ENCODE peak calls at places on chromosome 9, in six cellular contexts. One of them, this sample, is unnamed.

GRCh38 chr9:99433555-99433954 is 211.5 kb downstream of the SEC61B start:
- DNase-seq in fibroblast of mammary gland: peak; percentile 88
- DNase-seq in choroid plexus epithelial cell: peak; percentile 65
- DNase-seq in PC-3: peak; percentile 82
- DNase-seq in CD4-positive, alpha-beta T cell: no peak
- DNase-seq in stomach: no peak
- DNase-seq in this sample: no peak

GRCh38 chr9:77588319-77588937 is 59.7 kb downstream of the GNA14 start:
- DNase-seq in stomach: no peak
- DNase-seq in CD4-positive, alpha-beta T cell: no peak
- DNase-seq in fibroblast of mammary gland: peak; percentile 94
- DNase-seq in PC-3: peak; percentile 88
- DNase-seq in choroid plexus epithelial cell: peak; percentile 69
- DNase-seq in this sample: no peak

GRCh38 chr9:84781431-84781830 is 111.9 kb downstream of the NTRK2 start:
- DNase-seq in stomach: no peak
- DNase-seq in PC-3: peak; percentile 31
- DNase-seq in CD4-positive, alpha-beta T cell: no peak
- DNase-seq in fibroblast of mammary gland: peak; percentile 2
- DNase-seq in choroid plexus epithelial cell: peak; percentile 14
- DNase-seq in this sample: no peak

GRCh38 chr9:5305741-5306140 is 1.2 kb upstream of the RLN2 start:
- DNase-seq in CD4-positive, alpha-beta T cell: no peak
- DNase-seq in PC-3: no peak
- DNase-seq in stomach: no peak
- DNase-seq in fibroblast of mammary gland: no peak
- DNase-seq in choroid plexus epithelial cell: no peak
- DNase-seq in this sample: no peak

GRCh38 chr9:4740373-4740622 is 704 bp downstream of the AK3 start:
- DNase-seq in CD4-positive, alpha-beta T cell: no peak
- DNase-seq in fibroblast of mammary gland: peak; percentile 39
- DNase-seq in stomach: no peak
- DNase-seq in choroid plexus epithelial cell: peak; percentile 26
- DNase-seq in PC-3: peak; percentile 27
- DNase-seq in this sample: no peak

GRCh38 chr9:113614843-113615648 is 151.5 kb downstream of the RGS3 start:
- DNase-seq in fibroblast of mammary gland: peak; percentile 80
- DNase-seq in CD4-positive, alpha-beta T cell: no peak
- DNase-seq in stomach: no peak
- DNase-seq in PC-3: no peak
- DNase-seq in choroid plexus epithelial cell: peak; percentile 80
- DNase-seq in this sample: no peak

GRCh38 chr9:94159069-94159915 is 75.0 kb downstream of the PTPDC1 start:
- DNase-seq in CD4-positive, alpha-beta T cell: no peak
- DNase-seq in fibroblast of mammary gland: peak; percentile 59
- DNase-seq in PC-3: no peak
- DNase-seq in choroid plexus epithelial cell: peak; percentile 70
- DNase-seq in stomach: no peak
- DNase-seq in this sample: no peak

GRCh38 chr9:97696025-97696822 is 916 bp downstream of the XPA start:
- DNase-seq in PC-3: no peak
- DNase-seq in fibroblast of mammary gland: peak; percentile 27
- DNase-seq in stomach: no peak
- DNase-seq in CD4-positive, alpha-beta T cell: no peak
- DNase-seq in choroid plexus epithelial cell: peak; percentile 51
- DNase-seq in this sample: no peak

GRCh38 chr9:82524407-82524806 is 535.8 kb downstream of the SPATA31D1 start:
- DNase-seq in CD4-positive, alpha-beta T cell: no peak
- DNase-seq in fibroblast of mammary gland: no peak
- DNase-seq in PC-3: no peak
- DNase-seq in stomach: no peak
- DNase-seq in choroid plexus epithelial cell: no peak
- DNase-seq in this sample: no peak

GRCh38 chr9:136355616-136356557 is 7.7 kb downstream of the DNLZ start:
- DNase-seq in choroid plexus epithelial cell: no peak
- DNase-seq in stomach: no peak
- DNase-seq in CD4-positive, alpha-beta T cell: no peak
- DNase-seq in fibroblast of mammary gland: no peak
- DNase-seq in PC-3: no peak
- DNase-seq in this sample: no peak

GRCh38 chr9:31334837-31335528 is 1049.5 kb upstream of the ACO1 start:
- DNase-seq in fibroblast of mammary gland: no peak
- DNase-seq in PC-3: no peak
- DNase-seq in stomach: no peak
- DNase-seq in CD4-positive, alpha-beta T cell: no peak
- DNase-seq in choroid plexus epithelial cell: no peak
- DNase-seq in this sample: no peak

GRCh38 chr9:134287591-134288518 is 38.4 kb upstream of the RXRA start:
- DNase-seq in choroid plexus epithelial cell: no peak
- DNase-seq in stomach: no peak
- DNase-seq in PC-3: no peak
- DNase-seq in CD4-positive, alpha-beta T cell: no peak
- DNase-seq in fibroblast of mammary gland: no peak
- DNase-seq in this sample: no peak

GRCh38 chr9:32525506-32525905 is 490 bp downstream of the RIGI start:
- DNase-seq in choroid plexus epithelial cell: peak; percentile 27
- DNase-seq in PC-3: no peak
- DNase-seq in fibroblast of mammary gland: peak; percentile 14
- DNase-seq in CD4-positive, alpha-beta T cell: no peak
- DNase-seq in stomach: no peak
- DNase-seq in this sample: no peak

GRCh38 chr9:13380903-13381302 is 101.4 kb upstream of the MPDZ start:
- DNase-seq in CD4-positive, alpha-beta T cell: no peak
- DNase-seq in fibroblast of mammary gland: no peak
- DNase-seq in PC-3: no peak
- DNase-seq in stomach: no peak
- DNase-seq in choroid plexus epithelial cell: no peak
- DNase-seq in this sample: no peak

GRCh38 chr9:108108802-108109448 is 619.4 kb upstream of the KLF4 start:
- DNase-seq in PC-3: peak; percentile 5
- DNase-seq in choroid plexus epithelial cell: no peak
- DNase-seq in stomach: no peak
- DNase-seq in fibroblast of mammary gland: peak; percentile 56
- DNase-seq in CD4-positive, alpha-beta T cell: no peak
- DNase-seq in this sample: no peak

GRCh38 chr9:115593587-115594091 is 475.7 kb upstream of the TNC start:
- DNase-seq in stomach: no peak
- DNase-seq in PC-3: peak; percentile 66
- DNase-seq in choroid plexus epithelial cell: peak; percentile 79
- DNase-seq in CD4-positive, alpha-beta T cell: no peak
- DNase-seq in fibroblast of mammary gland: peak; percentile 72
- DNase-seq in this sample: no peak

GRCh38 chr9:33939924-33940874 is 108.5 kb downstream of the UBAP2 start:
- DNase-seq in fibroblast of mammary gland: no peak
- DNase-seq in PC-3: peak; percentile 71
- DNase-seq in choroid plexus epithelial cell: no peak
- DNase-seq in CD4-positive, alpha-beta T cell: no peak
- DNase-seq in stomach: no peak
- DNase-seq in this sample: no peak

GRCh38 chr9:21995652-21996275 is 1.2 kb downstream of the CDKN2B-AS1 start:
- DNase-seq in fibroblast of mammary gland: peak; percentile 52
- DNase-seq in choroid plexus epithelial cell: peak; percentile 74
- DNase-seq in stomach: peak; percentile 46
- DNase-seq in PC-3: peak; percentile 24
- DNase-seq in CD4-positive, alpha-beta T cell: no peak
- DNase-seq in this sample: no peak

GRCh38 chr9:107751522-107752235 is 262.1 kb upstream of the KLF4 start:
- DNase-seq in choroid plexus epithelial cell: peak; percentile 73
- DNase-seq in CD4-positive, alpha-beta T cell: no peak
- DNase-seq in stomach: peak; percentile 35
- DNase-seq in PC-3: peak; percentile 65
- DNase-seq in fibroblast of mammary gland: peak; percentile 90
- DNase-seq in this sample: no peak

GRCh38 chr9:1050125-1050895 is at the start of gene DMRT2:
- DNase-seq in PC-3: no peak
- DNase-seq in CD4-positive, alpha-beta T cell: no peak
- DNase-seq in stomach: peak; percentile 78
- DNase-seq in choroid plexus epithelial cell: peak; percentile 18
- DNase-seq in fibroblast of mammary gland: peak; percentile 90
- DNase-seq in this sample: no peak

GRCh38 chr9:98248737-98249474 is 6.5 kb downstream of the TBC1D2 start:
- DNase-seq in fibroblast of mammary gland: peak; percentile 99
- DNase-seq in PC-3: peak; percentile 62
- DNase-seq in choroid plexus epithelial cell: peak; percentile 98
- DNase-seq in CD4-positive, alpha-beta T cell: no peak
- DNase-seq in stomach: peak; percentile 35
- DNase-seq in this sample: no peak

GRCh38 chr9:21317956-21318923 is 13.1 kb upstream of the IFNA5 start:
- DNase-seq in PC-3: peak; percentile 64
- DNase-seq in stomach: peak; percentile 45
- DNase-seq in CD4-positive, alpha-beta T cell: no peak
- DNase-seq in fibroblast of mammary gland: peak; percentile 55
- DNase-seq in choroid plexus epithelial cell: peak; percentile 71
- DNase-seq in this sample: no peak

GRCh38 chr9:19690128-19690527 is 98.7 kb downstream of the SLC24A2 start:
- DNase-seq in PC-3: no peak
- DNase-seq in fibroblast of mammary gland: peak; percentile 70
- DNase-seq in stomach: no peak
- DNase-seq in choroid plexus epithelial cell: no peak
- DNase-seq in CD4-positive, alpha-beta T cell: no peak
- DNase-seq in this sample: no peak

GRCh38 chr9:93576296-93577044 is at the start of gene PHF2:
- DNase-seq in PC-3: no peak
- DNase-seq in choroid plexus epithelial cell: no peak
- DNase-seq in CD4-positive, alpha-beta T cell: peak; percentile 35
- DNase-seq in stomach: no peak
- DNase-seq in fibroblast of mammary gland: no peak
- DNase-seq in this sample: peak; percentile 74

GRCh38 chr9:15357050-15357653 is 50.1 kb upstream of the TTC39B start:
- DNase-seq in CD4-positive, alpha-beta T cell: peak; percentile 31
- DNase-seq in fibroblast of mammary gland: no peak
- DNase-seq in stomach: peak; percentile 28
- DNase-seq in choroid plexus epithelial cell: no peak
- DNase-seq in PC-3: no peak
- DNase-seq in this sample: no peak

DNA sequence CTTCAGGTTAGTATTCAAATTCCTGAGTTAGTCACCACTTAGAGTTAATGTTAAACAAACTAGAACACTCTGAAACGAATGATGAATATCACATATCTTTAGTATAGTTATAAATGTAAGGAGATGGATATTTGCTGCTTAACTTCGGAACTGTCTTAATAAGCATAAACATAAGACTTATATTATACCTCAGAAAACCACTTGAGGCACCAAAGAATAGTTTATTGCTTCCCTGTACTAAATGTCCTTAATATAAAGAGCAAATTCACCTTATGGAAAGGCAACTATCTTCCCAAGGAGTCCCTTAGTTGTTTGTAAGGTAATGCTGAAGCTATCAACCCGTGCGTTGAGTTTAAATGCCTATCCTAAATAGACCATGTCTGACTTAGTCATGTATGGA is 300.0 kb upstream of the ADAMTSL1 start:
- DNase-seq in PC-3: no peak
- DNase-seq in stomach: no peak
- DNase-seq in fibroblast of mammary gland: no peak
- DNase-seq in CD4-positive, alpha-beta T cell: no peak
- DNase-seq in choroid plexus epithelial cell: no peak
- DNase-seq in this sample: no peak
- TF ChIP-seq CTCF in PC-3: no peak
- TF ChIP-seq CTCF in stomach: no peak
- TF ChIP-seq CTCF in fibroblast of mammary gland: no peak
- TF ChIP-seq CTCF in CD4-positive, alpha-beta T cell: no peak
- TF ChIP-seq CTCF in choroid plexus epithelial cell: no peak
- TF ChIP-seq CTCF in this sample: peak; percentile 30

DNA sequence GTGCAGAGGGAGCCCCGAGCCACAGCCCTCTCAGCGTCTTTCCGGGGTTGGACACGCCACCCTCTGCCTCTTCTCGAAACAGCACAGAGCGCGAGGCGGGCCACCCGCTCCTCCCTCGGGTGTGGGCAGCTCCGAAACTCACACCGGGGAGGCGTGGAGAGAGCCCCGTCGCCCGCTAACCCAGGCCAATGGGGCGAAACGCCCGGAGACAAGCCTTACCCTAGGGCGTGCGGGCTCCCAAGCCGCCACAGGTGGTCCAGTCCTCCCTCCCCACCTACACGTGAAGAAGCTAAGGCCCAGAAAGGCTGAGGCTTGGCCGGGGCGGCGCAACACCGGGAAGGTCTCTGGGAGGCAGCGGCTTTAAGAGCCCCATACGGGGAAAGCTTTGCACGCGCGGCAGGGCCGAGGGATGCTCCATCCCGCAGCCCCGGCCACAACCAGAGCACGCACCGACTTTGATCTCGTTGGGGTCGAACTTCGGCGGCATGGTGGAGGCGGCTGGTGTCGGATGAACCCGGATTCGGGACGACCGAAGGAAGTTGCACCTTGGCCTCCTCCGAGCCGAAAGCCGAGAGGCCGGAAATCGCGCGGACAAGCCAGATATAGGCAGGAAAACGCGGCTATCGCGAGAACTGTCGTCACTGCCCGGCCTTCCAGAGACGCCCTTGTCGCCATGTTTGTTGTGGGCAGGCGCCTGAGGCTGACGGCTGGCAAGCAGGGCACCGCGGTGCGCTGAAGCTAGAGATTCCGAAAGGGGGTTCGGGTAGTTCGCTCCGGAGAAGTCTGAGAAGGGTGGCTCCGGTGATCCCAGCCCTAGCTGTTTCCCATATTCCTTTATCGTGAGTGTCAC is at the start of the genes LRSAM1 and RPL12:
- DNase-seq in choroid plexus epithelial cell: peak; percentile 97
- DNase-seq in CD4-positive, alpha-beta T cell: peak; percentile 100
- DNase-seq in fibroblast of mammary gland: peak; percentile 94
- DNase-seq in stomach: peak; percentile 98
- DNase-seq in PC-3: peak; percentile 91
- DNase-seq in this sample: peak; percentile 99
- TF ChIP-seq CTCF in choroid plexus epithelial cell: no peak
- TF ChIP-seq CTCF in CD4-positive, alpha-beta T cell: no peak
- TF ChIP-seq CTCF in fibroblast of mammary gland: no peak
- TF ChIP-seq CTCF in stomach: no peak
- TF ChIP-seq CTCF in PC-3: no peak
- TF ChIP-seq CTCF in this sample: peak; percentile 13

GRCh38 chr9:96564217-96564616 is 55.4 kb downstream of the CDC14B start:
- DNase-seq in stomach: no peak
- DNase-seq in fibroblast of mammary gland: no peak
- DNase-seq in CD4-positive, alpha-beta T cell: no peak
- DNase-seq in PC-3: no peak
- DNase-seq in choroid plexus epithelial cell: no peak
- DNase-seq in this sample: no peak
- TF ChIP-seq CTCF in stomach: no peak
- TF ChIP-seq CTCF in fibroblast of mammary gland: no peak
- TF ChIP-seq CTCF in CD4-positive, alpha-beta T cell: no peak
- TF ChIP-seq CTCF in PC-3: no peak
- TF ChIP-seq CTCF in choroid plexus epithelial cell: no peak
- TF ChIP-seq CTCF in this sample: no peak

DNA sequence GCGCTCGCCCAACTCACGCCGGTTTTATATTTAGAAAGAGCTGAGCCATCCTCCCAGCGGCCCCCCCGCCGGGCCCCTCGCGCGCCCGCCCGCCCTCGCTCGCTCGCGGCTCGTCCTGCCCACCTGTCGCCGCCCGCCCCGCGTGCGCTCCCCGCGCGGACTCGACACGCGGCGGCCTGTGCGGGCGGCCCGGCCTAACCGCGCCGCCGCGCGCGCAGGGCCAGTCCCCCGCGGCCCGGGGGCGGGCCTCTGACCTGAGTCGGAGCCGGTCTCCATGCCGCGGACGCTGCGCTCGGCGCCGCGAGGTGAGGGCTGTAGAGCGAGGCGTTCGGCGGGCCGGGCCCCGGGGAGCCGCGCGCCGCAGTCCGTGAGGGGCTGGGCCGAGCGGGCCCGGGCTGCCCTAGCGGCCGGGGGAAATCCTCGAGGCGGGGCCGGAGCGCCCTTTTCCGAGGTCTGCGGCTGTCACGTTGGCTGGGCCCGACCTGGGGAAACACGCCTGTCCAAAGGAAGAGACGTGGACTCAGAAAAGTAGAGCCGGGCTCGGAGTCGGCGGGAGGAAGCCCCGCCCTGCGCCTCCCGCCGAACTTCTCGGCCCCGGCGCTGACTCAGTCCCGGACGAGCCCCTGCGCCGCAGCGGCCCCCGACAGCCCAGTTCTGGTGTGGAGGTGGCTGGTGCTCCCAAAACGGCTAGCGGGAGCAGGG is at the start of gene ECPAS:
- DNase-seq in stomach: peak; percentile 69
- DNase-seq in CD4-positive, alpha-beta T cell: peak; percentile 40
- DNase-seq in choroid plexus epithelial cell: peak; percentile 80
- DNase-seq in fibroblast of mammary gland: peak; percentile 76
- DNase-seq in PC-3: peak; percentile 77
- DNase-seq in this sample: peak; percentile 90
- TF ChIP-seq CTCF in stomach: no peak
- TF ChIP-seq CTCF in CD4-positive, alpha-beta T cell: no peak
- TF ChIP-seq CTCF in choroid plexus epithelial cell: no peak
- TF ChIP-seq CTCF in fibroblast of mammary gland: no peak
- TF ChIP-seq CTCF in PC-3: no peak
- TF ChIP-seq CTCF in this sample: peak; percentile 6